ENCODE peak calls at places on chromosomes 12 and 14, in six cellular contexts. C, R, E, A, H and L are unnamed samples.

GRCh38 chr14:74834682-74835392 is 41.1 kb downstream of the PROX2 start:
- DNase-seq in C (no peak), H (no peak), A (no peak), R (no peak), E (no peak), L (no peak)

GRCh38 chr14:92646952-92647461 is 101.4 kb downstream of the LGMN start:
- DNase-seq in E (no peak), H (peak; percentile 48), R (no peak), C (no peak), A (peak; percentile 98), L (no peak)

GRCh38 chr14:28321475-28322244 is 444.9 kb upstream of the FOXG1 start:
- DNase-seq in C (no peak), A (no peak), R (no peak), E (no peak), H (no peak), L (no peak)

GRCh38 chr14:103014466-103015319 is 42.7 kb downstream of the CDC42BPB start:
- DNase-seq in H (peak; percentile 47), A (peak; percentile 78), E (no peak), R (no peak), C (no peak), L (no peak)

GRCh38 chr12:111368291-111368683 is 608 bp downstream of the PHETA1 start:
- DNase-seq in C (no peak), R (no peak), E (no peak), H (no peak), A (no peak), L (no peak)

GRCh38 chr14:106291626-106292025 is 765.2 kb downstream of the TMEM121 start:
- DNase-seq in E (no peak), R (no peak), C (no peak), A (no peak), H (no peak), L (no peak)

GRCh38 chr12:110689601-110690430 is 901 bp upstream of the HVCN1 start:
- DNase-seq in E (no peak), A (peak; percentile 12), H (no peak), C (no peak), R (peak; percentile 76), L (peak; percentile 72)

GRCh38 chr14:72812292-72812851 is 81.5 kb downstream of the DPF3 start:
- DNase-seq in A (no peak), H (no peak), C (peak; percentile 50), E (no peak), R (no peak), L (no peak)

GRCh38 chr12:37672655-37673260 is 643.8 kb upstream of the ALG10B start:
- DNase-seq in R (no peak), C (no peak), H (no peak), A (no peak), E (no peak), L (no peak)